ENCODE peak calls at places on chromosome 22, in seven cellular contexts. S is activated CD8-positive, alpha-beta memory T cell treated with anti-CD3 and anti-CD28 coated beads, Interleukin-2, amount 10 ng/mL, durations not matched to agents 7 days and 5 days; D is activated CD4-positive, CD25-positive, alpha-beta regulatory T cell treated with anti-CD3 and anti-CD28 coated beads, Interleukin-2, amount 50 U/mL, for 24 hours; X is heart right ventricle; A is lung; T is natural killer cell treated with Interleukin-12 subunit alpha and Interleukin-12 subunit beta and Interleukin-15 and Interleukin-18, amount 100 ng/mL, for 72 hours; W is right lobe of liver. F is an unnamed sample.
A peak's percentile ranks its signal among the peaks of the same experiment; 100 is the strongest.

GRCh38 chr22:22156716-22157499 is 87.7 kb upstream of the VPREB1 start:
- ATAC-seq in S (peak; percentile 87), D (peak; percentile 51), X (no peak), A (no peak), T (peak; percentile 73), W (peak; percentile 99), F (peak; percentile 75)

GRCh38 chr22:24201681-24202590 is 20.6 kb downstream of the SUSD2 start:
- ATAC-seq in S (no peak), D (no peak), X (no peak), A (no peak), T (no peak), W (no peak), F (no peak)

GRCh38 chr22:29470159-29470855 is 9.7 kb upstream of the NEFH start:
- ATAC-seq in S (peak; percentile 96), D (peak; percentile 58), X (peak; percentile 83), A (peak; percentile 85), T (peak; percentile 60), W (peak; percentile 88), F (peak; percentile 85)

GRCh38 chr22:35116817-35117216 is 50.9 kb downstream of the ISX start:
- ATAC-seq in S (no peak), D (no peak), X (no peak), A (no peak), T (no peak), W (no peak), F (no peak)

GRCh38 chr22:36471341-36471821 is 10.1 kb downstream of the TXN2 start:
- ATAC-seq in S (no peak), D (no peak), X (no peak), A (no peak), T (no peak), W (no peak), F (peak; percentile 31)

GRCh38 chr22:27299181-27300085 is 502.1 kb downstream of the MN1 start:
- ATAC-seq in S (no peak), D (no peak), X (peak; percentile 77), A (no peak), T (no peak), W (no peak), F (no peak)

GRCh38 chr22:21652547-21653545 is 10.7 kb downstream of the SDF2L1 start:
- ATAC-seq in S (no peak), D (no peak), X (no peak), A (peak; percentile 2), T (no peak), W (no peak), F (no peak)

GRCh38 chr22:30830907-30831306 is 136.2 kb downstream of the OSBP2 start:
- ATAC-seq in S (no peak), D (no peak), X (peak; percentile 36), A (no peak), T (no peak), W (peak; percentile 34), F (peak; percentile 83)

GRCh38 chr22:30628491-30628890 is 7.1 kb upstream of the SLC35E4 start:
- ATAC-seq in S (no peak), D (no peak), X (peak; percentile 69), A (no peak), T (no peak), W (no peak), F (no peak)

GRCh38 chr22:25420925-25421904 is 143.3 kb upstream of the GRK3 start:
- ATAC-seq in S (peak; percentile 47), D (no peak), X (peak; percentile 44), A (peak; percentile 36), T (peak; percentile 24), W (peak; percentile 48), F (peak; percentile 28)

GRCh38 chr22:20524004-20524481 is 16.6 kb downstream of the MED15 start:
- ATAC-seq in S (peak; percentile 51), D (peak; percentile 11), X (no peak), A (no peak), T (peak; percentile 28), W (peak; percentile 77), F (no peak)

GRCh38 chr22:19943665-19944026 is 2.0 kb upstream of the TXNRD2 start:
- ATAC-seq in S (no peak), D (no peak), X (no peak), A (no peak), T (no peak), W (no peak), F (no peak)

GRCh38 chr22:35590634-35591295 is 26.4 kb downstream of the MB start:
- ATAC-seq in S (no peak), D (no peak), X (no peak), A (no peak), T (peak; percentile 29), W (no peak), F (no peak)

GRCh38 chr22:29254283-29254653 is 13.5 kb downstream of the RHBDD3 start:
- ATAC-seq in S (peak; percentile 45), D (no peak), X (no peak), A (no peak), T (no peak), W (no peak), F (no peak)

GRCh38 chr22:31578171-31578570 is 81.8 kb downstream of the SFI1 start:
- ATAC-seq in S (no peak), D (no peak), X (no peak), A (no peak), T (no peak), W (no peak), F (peak; percentile 26)

GRCh38 chr22:36351921-36352774 is 35.6 kb downstream of the MYH9 start:
- ATAC-seq in S (no peak), D (no peak), X (no peak), A (no peak), T (no peak), W (peak; percentile 54), F (peak; percentile 65)

GRCh38 chr22:37499006-37499707 is 13.0 kb upstream of the MFNG start:
- ATAC-seq in S (no peak), D (no peak), X (no peak), A (no peak), T (no peak), W (no peak), F (no peak)

GRCh38 chr22:22838148-22838786 is 49.3 kb upstream of the IGLL5 start:
- ATAC-seq in S (no peak), D (no peak), X (no peak), A (no peak), T (peak; percentile 33), W (no peak), F (no peak)

GRCh38 chr22:44630826-44631225 is 71.2 kb upstream of the PRR5 start:
- ATAC-seq in S (no peak), D (no peak), X (no peak), A (no peak), T (no peak), W (no peak), F (no peak)

GRCh38 chr22:19105867-19106802 is 16.1 kb downstream of the DGCR2 start:
- ATAC-seq in S (peak; percentile 41), D (peak; percentile 45), X (no peak), A (no peak), T (peak; percentile 50), W (peak; percentile 44), F (no peak)

GRCh38 chr22:43289551-43289963 is 53.6 kb downstream of the SCUBE1 start:
- ATAC-seq in S (no peak), D (no peak), X (no peak), A (no peak), T (no peak), W (no peak), F (no peak)

GRCh38 chr22:31917227-31917921 is 27.0 kb upstream of the YWHAH start:
- ATAC-seq in S (peak; percentile 78), D (peak; percentile 42), X (peak; percentile 59), A (no peak), T (peak; percentile 73), W (peak; percentile 64), F (peak; percentile 38)

GRCh38 chr22:34814260-34814659 is 251.7 kb upstream of the ISX start:
- ATAC-seq in S (no peak), D (no peak), X (no peak), A (no peak), T (no peak), W (no peak), F (no peak)

GRCh38 chr22:26589367-26589844 is 526 bp downstream of the TPST2 start:
- ATAC-seq in S (peak; percentile 7), D (peak; percentile 22), X (peak; percentile 30), A (peak; percentile 9), T (peak; percentile 47), W (peak; percentile 63), F (peak; percentile 32)